ENCODE peak calls at places on chromosome 17, in ten cellular contexts. U, Q, E, O, C, N, H, A, F and Y are unnamed samples.

GRCh38 chr17:61360318-61360717 is 39.3 kb upstream of the TBX2 start:
- DNase-seq in U (no peak), Q (no peak), E (no peak), O (no peak), C (no peak), N (no peak), H (no peak), A (no peak), F (no peak), Y (no peak)

GRCh38 chr17:75097865-75098264 is 10.1 kb downstream of the SLC16A5 start:
- DNase-seq in U (no peak), Q (no peak), E (no peak), O (no peak), C (no peak), N (no peak), H (no peak), A (no peak), F (no peak), Y (no peak)

GRCh38 chr17:69492410-69493071 is 78.0 kb downstream of the MAP2K6 start:
- DNase-seq in U (peak), Q (no peak), E (peak), O (peak), C (no peak), N (no peak), H (peak), A (no peak), F (peak), Y (no peak)

GRCh38 chr17:1937461-1937860 is 87.7 kb downstream of the RTN4RL1 start:
- DNase-seq in U (no peak), Q (no peak), E (no peak), O (no peak), C (no peak), N (no peak), H (no peak), A (no peak), F (no peak), Y (no peak)

GRCh38 chr17:77497578-77497934 is 356.8 kb downstream of the SEC14L1 start:
- DNase-seq in U (no peak), Q (no peak), E (no peak), O (no peak), C (no peak), N (no peak), H (no peak), A (no peak), F (no peak), Y (no peak)

GRCh38 chr17:50564916-50565315 is 4.4 kb downstream of the CACNA1G start:
- DNase-seq in U (no peak), Q (no peak), E (peak), O (peak), C (no peak), N (no peak), H (peak), A (no peak), F (peak), Y (no peak)

GRCh38 chr17:50048146-50048720 is 7.7 kb upstream of the ITGA3 start:
- DNase-seq in U (no peak), Q (no peak), E (peak), O (no peak), C (no peak), N (no peak), H (no peak), A (no peak), F (peak), Y (no peak)

GRCh38 chr17:45256114-45256966 is 5.6 kb downstream of the SPATA32 start:
- DNase-seq in U (no peak), Q (peak), E (no peak), O (no peak), C (no peak), N (no peak), H (no peak), A (no peak), F (no peak), Y (no peak)

GRCh38 chr17:12021604-12022003 is 927 bp downstream of the MAP2K4 start:
- DNase-seq in U (no peak), Q (no peak), E (no peak), O (no peak), C (no peak), N (no peak), H (no peak), A (no peak), F (no peak), Y (no peak)

GRCh38 chr17:41322264-41322902 is 6.9 kb upstream of the KRTAP17-1 start:
- DNase-seq in U (peak), Q (peak), E (peak), O (peak), C (no peak), N (peak), H (peak), A (no peak), F (peak), Y (no peak)

GRCh38 chr17:72811976-72812687 is 280.4 kb downstream of the SLC39A11 start:
- DNase-seq in U (no peak), Q (no peak), E (peak), O (no peak), C (no peak), N (no peak), H (no peak), A (no peak), F (peak), Y (no peak)

GRCh38 chr17:17075037-17075755 is 32.9 kb downstream of the MPRIP start:
- DNase-seq in U (no peak), Q (peak), E (peak), O (no peak), C (no peak), N (no peak), H (peak), A (no peak), F (peak), Y (no peak)

GRCh38 chr17:48587276-48588073 is 2.6 kb downstream of the HOXB3 start:
- DNase-seq in U (no peak), Q (no peak), E (no peak), O (no peak), C (no peak), N (peak), H (no peak), A (no peak), F (no peak), Y (peak)

GRCh38 chr17:28946239-28946638 is 5.1 kb downstream of the PHF12 start:
- DNase-seq in U (no peak), Q (no peak), E (peak), O (no peak), C (no peak), N (no peak), H (peak), A (no peak), F (peak), Y (no peak)

GRCh38 chr17:19016881-19017280 is 12.3 kb upstream of the FAM83G start:
- DNase-seq in U (no peak), Q (peak), E (no peak), O (no peak), C (no peak), N (no peak), H (no peak), A (no peak), F (no peak), Y (no peak)

GRCh38 chr17:4849011-4849536 is 15.9 kb downstream of the MINK1 start:
- DNase-seq in U (no peak), Q (no peak), E (no peak), O (no peak), C (no peak), N (no peak), H (no peak), A (no peak), F (no peak), Y (no peak)

GRCh38 chr17:48757524-48757961 is 29.0 kb upstream of the HOXB13 start:
- DNase-seq in U (no peak), Q (no peak), E (no peak), O (peak), C (no peak), N (no peak), H (peak), A (no peak), F (no peak), Y (no peak)

GRCh38 chr17:81479175-81479574 is 33.4 kb downstream of the ACTG1 start:
- DNase-seq in U (no peak), Q (peak), E (no peak), O (no peak), C (no peak), N (no peak), H (no peak), A (no peak), F (no peak), Y (no peak)

GRCh38 chr17:10118788-10119130 is 79.6 kb downstream of the GAS7 start:
- DNase-seq in U (no peak), Q (no peak), E (no peak), O (no peak), C (no peak), N (no peak), H (no peak), A (no peak), F (no peak), Y (no peak)

GRCh38 chr17:4852504-4853075 is 19.4 kb downstream of the MINK1 start:
- DNase-seq in U (peak), Q (no peak), E (peak), O (peak), C (no peak), N (no peak), H (peak), A (no peak), F (peak), Y (no peak)

GRCh38 chr17:75087558-75088453 is at the start of gene SLC16A5:
- DNase-seq in U (peak), Q (no peak), E (peak), O (no peak), C (peak), N (no peak), H (peak), A (no peak), F (peak), Y (no peak)

GRCh38 chr17:1055751-1056645 is 59.1 kb downstream of the TIMM22 start:
- DNase-seq in U (peak), Q (peak), E (peak), O (peak), C (peak), N (no peak), H (peak), A (no peak), F (peak), Y (no peak)